ENCODE peak calls at places on chromosome X, in six cellular contexts. One of them, this sample, is unnamed.

GRCh38 chrX:68498508-68499379 is at the start of gene YIPF6:
- DNase-seq in adipocyte: peak; percentile 85
- DNase-seq in mucosa of gallbladder: peak; percentile 78
- DNase-seq in activated CD8-positive, alpha-beta T cell treated with anti-CD3 and anti-CD28 coated beads, Interleukin-2, amount 10 ng/mL, durations not matched to agents 7 days and 5 days: peak; percentile 73
- DNase-seq in skeletal muscle cell: no peak
- DNase-seq in effector memory CD4-positive, alpha-beta T cell: peak; percentile 24
- DNase-seq in this sample: peak; percentile 39

GRCh38 chrX:27463187-27463586 is at the start of gene PPP4R3C:
- DNase-seq in activated CD8-positive, alpha-beta T cell treated with anti-CD3 and anti-CD28 coated beads, Interleukin-2, amount 10 ng/mL, durations not matched to agents 7 days and 5 days: no peak
- DNase-seq in adipocyte: no peak
- DNase-seq in mucosa of gallbladder: no peak
- DNase-seq in effector memory CD4-positive, alpha-beta T cell: no peak
- DNase-seq in skeletal muscle cell: no peak
- DNase-seq in this sample: no peak

GRCh38 chrX:108347800-108348199 is 90.4 kb downstream of the COL4A6 start:
- DNase-seq in effector memory CD4-positive, alpha-beta T cell: no peak
- DNase-seq in activated CD8-positive, alpha-beta T cell treated with anti-CD3 and anti-CD28 coated beads, Interleukin-2, amount 10 ng/mL, durations not matched to agents 7 days and 5 days: no peak
- DNase-seq in skeletal muscle cell: no peak
- DNase-seq in adipocyte: no peak
- DNase-seq in mucosa of gallbladder: no peak
- DNase-seq in this sample: no peak

GRCh38 chrX:99603076-99603814 is 806.8 kb downstream of the PCDH19 start:
- DNase-seq in effector memory CD4-positive, alpha-beta T cell: no peak
- DNase-seq in activated CD8-positive, alpha-beta T cell treated with anti-CD3 and anti-CD28 coated beads, Interleukin-2, amount 10 ng/mL, durations not matched to agents 7 days and 5 days: no peak
- DNase-seq in skeletal muscle cell: no peak
- DNase-seq in mucosa of gallbladder: no peak
- DNase-seq in adipocyte: no peak
- DNase-seq in this sample: no peak

GRCh38 chrX:102950908-102951866 is 14.1 kb downstream of the RAB40AL start:
- DNase-seq in adipocyte: peak; percentile 65
- DNase-seq in mucosa of gallbladder: peak; percentile 57
- DNase-seq in skeletal muscle cell: no peak
- DNase-seq in activated CD8-positive, alpha-beta T cell treated with anti-CD3 and anti-CD28 coated beads, Interleukin-2, amount 10 ng/mL, durations not matched to agents 7 days and 5 days: peak; percentile 59
- DNase-seq in effector memory CD4-positive, alpha-beta T cell: peak; percentile 4
- DNase-seq in this sample: peak; percentile 15

GRCh38 chrX:11401966-11402365 is 108.8 kb downstream of the AMELX start:
- DNase-seq in effector memory CD4-positive, alpha-beta T cell: no peak
- DNase-seq in mucosa of gallbladder: no peak
- DNase-seq in activated CD8-positive, alpha-beta T cell treated with anti-CD3 and anti-CD28 coated beads, Interleukin-2, amount 10 ng/mL, durations not matched to agents 7 days and 5 days: no peak
- DNase-seq in skeletal muscle cell: no peak
- DNase-seq in adipocyte: peak; percentile 45
- DNase-seq in this sample: no peak

GRCh38 chrX:31021537-31021936 is 50.3 kb downstream of the FTHL17 start:
- DNase-seq in activated CD8-positive, alpha-beta T cell treated with anti-CD3 and anti-CD28 coated beads, Interleukin-2, amount 10 ng/mL, durations not matched to agents 7 days and 5 days: no peak
- DNase-seq in effector memory CD4-positive, alpha-beta T cell: no peak
- DNase-seq in adipocyte: no peak
- DNase-seq in mucosa of gallbladder: no peak
- DNase-seq in skeletal muscle cell: no peak
- DNase-seq in this sample: no peak

GRCh38 chrX:27598312-27598711 is 8.2 kb downstream of the DCAF8L2 start:
- DNase-seq in mucosa of gallbladder: peak; percentile 30
- DNase-seq in skeletal muscle cell: no peak
- DNase-seq in adipocyte: no peak
- DNase-seq in activated CD8-positive, alpha-beta T cell treated with anti-CD3 and anti-CD28 coated beads, Interleukin-2, amount 10 ng/mL, durations not matched to agents 7 days and 5 days: no peak
- DNase-seq in effector memory CD4-positive, alpha-beta T cell: no peak
- DNase-seq in this sample: no peak

GRCh38 chrX:150473371-150473770 is 95.0 kb upstream of the MTM1 start:
- DNase-seq in effector memory CD4-positive, alpha-beta T cell: no peak
- DNase-seq in activated CD8-positive, alpha-beta T cell treated with anti-CD3 and anti-CD28 coated beads, Interleukin-2, amount 10 ng/mL, durations not matched to agents 7 days and 5 days: no peak
- DNase-seq in skeletal muscle cell: no peak
- DNase-seq in mucosa of gallbladder: no peak
- DNase-seq in adipocyte: no peak
- DNase-seq in this sample: no peak

GRCh38 chrX:71107762-71108360 is 1.3 kb upstream of the CXorf65 start:
- DNase-seq in effector memory CD4-positive, alpha-beta T cell: no peak
- DNase-seq in adipocyte: no peak
- DNase-seq in skeletal muscle cell: no peak
- DNase-seq in mucosa of gallbladder: no peak
- DNase-seq in activated CD8-positive, alpha-beta T cell treated with anti-CD3 and anti-CD28 coated beads, Interleukin-2, amount 10 ng/mL, durations not matched to agents 7 days and 5 days: peak; percentile 76
- DNase-seq in this sample: peak; percentile 18

GRCh38 chrX:20969565-20969964 is 404.7 kb upstream of the CNKSR2 start:
- DNase-seq in mucosa of gallbladder: no peak
- DNase-seq in skeletal muscle cell: no peak
- DNase-seq in effector memory CD4-positive, alpha-beta T cell: no peak
- DNase-seq in adipocyte: no peak
- DNase-seq in activated CD8-positive, alpha-beta T cell treated with anti-CD3 and anti-CD28 coated beads, Interleukin-2, amount 10 ng/mL, durations not matched to agents 7 days and 5 days: no peak
- DNase-seq in this sample: no peak

GRCh38 chrX:154013614-154014360 is 5.9 kb downstream of the IRAK1 start:
- DNase-seq in activated CD8-positive, alpha-beta T cell treated with anti-CD3 and anti-CD28 coated beads, Interleukin-2, amount 10 ng/mL, durations not matched to agents 7 days and 5 days: peak; percentile 56
- DNase-seq in mucosa of gallbladder: no peak
- DNase-seq in skeletal muscle cell: no peak
- DNase-seq in effector memory CD4-positive, alpha-beta T cell: peak; percentile 29
- DNase-seq in adipocyte: peak; percentile 66
- DNase-seq in this sample: no peak

GRCh38 chrX:80810365-80810978 is 795 bp upstream of the BRWD3 start:
- DNase-seq in activated CD8-positive, alpha-beta T cell treated with anti-CD3 and anti-CD28 coated beads, Interleukin-2, amount 10 ng/mL, durations not matched to agents 7 days and 5 days: no peak
- DNase-seq in skeletal muscle cell: no peak
- DNase-seq in adipocyte: peak; percentile 45
- DNase-seq in effector memory CD4-positive, alpha-beta T cell: no peak
- DNase-seq in mucosa of gallbladder: no peak
- DNase-seq in this sample: no peak

GRCh38 chrX:13489451-13489850 is 80.0 kb upstream of the EGFL6 start:
- DNase-seq in activated CD8-positive, alpha-beta T cell treated with anti-CD3 and anti-CD28 coated beads, Interleukin-2, amount 10 ng/mL, durations not matched to agents 7 days and 5 days: no peak
- DNase-seq in mucosa of gallbladder: peak; percentile 57
- DNase-seq in adipocyte: peak; percentile 61
- DNase-seq in skeletal muscle cell: no peak
- DNase-seq in effector memory CD4-positive, alpha-beta T cell: no peak
- DNase-seq in this sample: no peak

GRCh38 chrX:109890910-109891502 is 111.9 kb upstream of the TMEM164 start:
- DNase-seq in mucosa of gallbladder: peak; percentile 64
- DNase-seq in adipocyte: peak; percentile 78
- DNase-seq in activated CD8-positive, alpha-beta T cell treated with anti-CD3 and anti-CD28 coated beads, Interleukin-2, amount 10 ng/mL, durations not matched to agents 7 days and 5 days: peak; percentile 53
- DNase-seq in skeletal muscle cell: no peak
- DNase-seq in effector memory CD4-positive, alpha-beta T cell: peak; percentile 3
- DNase-seq in this sample: peak; percentile 16

GRCh38 chrX:131746491-131746968 is 202.7 kb downstream of the OR13H1 start:
- DNase-seq in mucosa of gallbladder: peak; percentile 89
- DNase-seq in activated CD8-positive, alpha-beta T cell treated with anti-CD3 and anti-CD28 coated beads, Interleukin-2, amount 10 ng/mL, durations not matched to agents 7 days and 5 days: no peak
- DNase-seq in effector memory CD4-positive, alpha-beta T cell: no peak
- DNase-seq in adipocyte: peak; percentile 78
- DNase-seq in skeletal muscle cell: no peak
- DNase-seq in this sample: peak; percentile 66

GRCh38 chrX:152904151-152905080 is 6.5 kb downstream of the ZNF185 start:
- DNase-seq in skeletal muscle cell: peak; percentile 53
- DNase-seq in mucosa of gallbladder: peak; percentile 43
- DNase-seq in effector memory CD4-positive, alpha-beta T cell: no peak
- DNase-seq in activated CD8-positive, alpha-beta T cell treated with anti-CD3 and anti-CD28 coated beads, Interleukin-2, amount 10 ng/mL, durations not matched to agents 7 days and 5 days: peak; percentile 37
- DNase-seq in adipocyte: peak; percentile 68
- DNase-seq in this sample: peak; percentile 12

GRCh38 chrX:137930562-137930961 is 364.6 kb downstream of the ZIC3 start:
- DNase-seq in mucosa of gallbladder: no peak
- DNase-seq in adipocyte: no peak
- DNase-seq in skeletal muscle cell: no peak
- DNase-seq in activated CD8-positive, alpha-beta T cell treated with anti-CD3 and anti-CD28 coated beads, Interleukin-2, amount 10 ng/mL, durations not matched to agents 7 days and 5 days: no peak
- DNase-seq in effector memory CD4-positive, alpha-beta T cell: no peak
- DNase-seq in this sample: no peak

GRCh38 chrX:129566081-129566480 is 26.0 kb downstream of the OCRL start:
- DNase-seq in mucosa of gallbladder: no peak
- DNase-seq in skeletal muscle cell: peak; percentile 41
- DNase-seq in adipocyte: peak; percentile 41
- DNase-seq in effector memory CD4-positive, alpha-beta T cell: no peak
- DNase-seq in activated CD8-positive, alpha-beta T cell treated with anti-CD3 and anti-CD28 coated beads, Interleukin-2, amount 10 ng/mL, durations not matched to agents 7 days and 5 days: no peak
- DNase-seq in this sample: no peak

GRCh38 chrX:1883772-1884171 is 268.9 kb downstream of the ASMT start:
- DNase-seq in mucosa of gallbladder: no peak
- DNase-seq in adipocyte: no peak
- DNase-seq in effector memory CD4-positive, alpha-beta T cell: no peak
- DNase-seq in skeletal muscle cell: no peak
- DNase-seq in activated CD8-positive, alpha-beta T cell treated with anti-CD3 and anti-CD28 coated beads, Interleukin-2, amount 10 ng/mL, durations not matched to agents 7 days and 5 days: no peak
- DNase-seq in this sample: no peak

This sample was measured in activated T-helper 1 cell treated with Interleukin-2 at 50 U/mL for 16 hours.